ENCODE peak calls at places on chromosome 6, in nine cellular contexts. G is fibroblast of lung, N is PC-9, D is endodermal cell, V is HCT116, K is mucosa of descending colon, Q is foreskin keratinocyte, C is PC-3, A is cardiac muscle cell. X is an unnamed sample.
A peak's percentile ranks its signal among the peaks of the same experiment; 100 is the strongest.

GRCh38 chr6:161217631-161218030 is 56.2 kb downstream of the AGPAT4 start:
- DNase-seq in G (no peak), N (no peak), D (no peak), V (no peak), K (no peak), Q (no peak), C (no peak), A (no peak), X (no peak)

GRCh38 chr6:31834704-31835375 is 7.3 kb downstream of the HSPA1B start:
- DNase-seq in G (no peak), N (peak; percentile 47), D (peak; percentile 86), V (peak; percentile 51), K (peak; percentile 85), Q (no peak), C (peak; percentile 23), A (peak; percentile 82), X (peak; percentile 77)

GRCh38 chr6:87407531-87407895 is 259 bp upstream of the CFAP206 start:
- DNase-seq in G (peak; percentile 37), N (no peak), D (no peak), V (peak; percentile 12), K (no peak), Q (peak; percentile 29), C (peak; percentile 28), A (no peak), X (no peak)

GRCh38 chr6:163962627-163963117 is 548.2 kb downstream of the QKI start:
- DNase-seq in G (no peak), N (no peak), D (no peak), V (no peak), K (no peak), Q (no peak), C (no peak), A (peak; percentile 43), X (no peak)

GRCh38 chr6:36949636-36950035 is 4.9 kb upstream of the PI16 start:
- DNase-seq in G (peak; percentile 72), N (peak; percentile 68), D (no peak), V (no peak), K (no peak), Q (peak; percentile 67), C (peak; percentile 75), A (no peak), X (no peak)

GRCh38 chr6:143549630-143550268 is 38.2 kb upstream of the FUCA2 start:
- DNase-seq in G (no peak), N (no peak), D (no peak), V (no peak), K (no peak), Q (peak; percentile 96), C (no peak), A (no peak), X (no peak)

GRCh38 chr6:45835725-45836437 is 179.8 kb downstream of the CLIC5 start:
- DNase-seq in G (peak; percentile 27), N (no peak), D (no peak), V (no peak), K (no peak), Q (peak; percentile 95), C (no peak), A (peak; percentile 39), X (no peak)

GRCh38 chr6:8764733-8765132 is 329.4 kb upstream of the SLC35B3 start:
- DNase-seq in G (no peak), N (no peak), D (no peak), V (no peak), K (no peak), Q (no peak), C (no peak), A (peak; percentile 61), X (no peak)

GRCh38 chr6:148358196-148358785 is 15.7 kb downstream of the SASH1 start:
- DNase-seq in G (peak; percentile 47), N (no peak), D (no peak), V (no peak), K (peak; percentile 29), Q (no peak), C (no peak), A (no peak), X (no peak)

GRCh38 chr6:44024597-44025219 is 102.5 kb downstream of the MRPL14 start:
- DNase-seq in G (no peak), N (no peak), D (peak; percentile 54), V (no peak), K (no peak), Q (no peak), C (no peak), A (no peak), X (no peak)

DNA sequence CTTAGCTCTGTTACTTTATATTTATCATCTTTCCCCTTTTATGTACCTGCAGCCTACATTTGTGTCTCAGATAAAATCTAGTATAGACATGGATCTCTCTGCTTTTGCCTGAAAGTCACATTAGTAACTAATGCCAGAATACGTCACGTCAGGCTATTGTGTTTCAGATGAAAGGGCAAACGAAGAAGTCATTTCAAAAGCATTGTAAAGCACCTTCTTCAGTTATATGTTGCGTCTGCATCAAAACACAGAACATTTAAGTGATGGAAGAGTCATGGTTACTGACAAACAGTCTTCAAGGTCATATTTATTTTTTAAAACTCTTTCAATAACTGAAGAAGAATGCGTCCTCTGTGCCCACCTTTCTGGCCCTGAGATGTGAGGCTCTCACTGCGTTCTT is 119.1 kb downstream of the SMOC2 start:
- DNase-seq in G (no peak), N (no peak), D (no peak), V (no peak), K (no peak), Q (no peak), C (no peak), A (no peak), X (no peak)
- H3K4me1 ChIP-seq in G (no peaks in the 10 kb centered on the region), N (no peaks in the 10 kb centered on the region), D (no peaks in the 10 kb centered on the region), V (peaks cover 4% of the 10 kb centered on the region), K (no peaks in the 10 kb centered on the region), Q (no peaks in the 10 kb centered on the region), C (no peaks in the 10 kb centered on the region), A (no peaks in the 10 kb centered on the region), X (no peaks in the 10 kb centered on the region)

DNA sequence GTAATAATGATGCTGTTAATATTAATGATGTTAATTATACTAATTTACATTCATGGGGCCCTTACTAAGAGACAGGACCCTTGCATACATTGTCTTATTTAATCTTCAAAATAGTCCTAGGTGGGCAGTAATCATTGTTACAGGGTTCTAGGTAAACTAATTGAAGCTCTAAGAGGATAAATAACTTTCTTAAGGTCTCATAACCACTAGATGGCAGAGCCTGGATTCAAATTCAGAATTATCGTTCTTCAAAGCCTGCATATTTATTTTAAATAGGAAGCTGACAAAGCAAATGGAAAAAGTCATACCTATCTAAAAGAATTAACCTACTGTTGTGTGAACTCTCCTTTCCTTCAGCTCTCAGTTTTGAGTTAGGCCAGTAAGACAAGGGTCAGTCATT is 23.5 kb downstream of the PTCHD4 start:
- DNase-seq in G (no peak), N (no peak), D (no peak), V (peak; percentile 18), K (no peak), Q (no peak), C (peak; percentile 68), A (no peak), X (no peak)
- TF ChIP-seq CTCF in G (peak; percentile 46), N (peak; percentile 63), D (peak; percentile 62), V (peak; percentile 50), K (no peak), Q (peak; percentile 71), C (peak; percentile 66), A (peak; percentile 49), X (no peak)

GRCh38 chr6:158768396-158768795 is 50.8 kb downstream of the EZR start:
- DNase-seq in G (no peak), N (no peak), D (no peak), V (no peak), K (no peak), Q (no peak), C (no peak), A (no peak), X (no peak)

GRCh38 chr6:158769228-158769627 is 49.9 kb downstream of the EZR start:
- DNase-seq in G (no peak), N (no peak), D (no peak), V (no peak), K (no peak), Q (no peak), C (no peak), A (no peak), X (no peak)

GRCh38 chr6:158770533-158770932 is 48.6 kb downstream of the EZR start:
- DNase-seq in G (peak; percentile 38), N (no peak), D (no peak), V (no peak), K (no peak), Q (no peak), C (no peak), A (no peak), X (no peak)

GRCh38 chr6:158770948-158771347 is 48.2 kb downstream of the EZR start:
- DNase-seq in G (peak; percentile 22), N (no peak), D (no peak), V (no peak), K (no peak), Q (no peak), C (no peak), A (peak; percentile 61), X (no peak)

DNA sequence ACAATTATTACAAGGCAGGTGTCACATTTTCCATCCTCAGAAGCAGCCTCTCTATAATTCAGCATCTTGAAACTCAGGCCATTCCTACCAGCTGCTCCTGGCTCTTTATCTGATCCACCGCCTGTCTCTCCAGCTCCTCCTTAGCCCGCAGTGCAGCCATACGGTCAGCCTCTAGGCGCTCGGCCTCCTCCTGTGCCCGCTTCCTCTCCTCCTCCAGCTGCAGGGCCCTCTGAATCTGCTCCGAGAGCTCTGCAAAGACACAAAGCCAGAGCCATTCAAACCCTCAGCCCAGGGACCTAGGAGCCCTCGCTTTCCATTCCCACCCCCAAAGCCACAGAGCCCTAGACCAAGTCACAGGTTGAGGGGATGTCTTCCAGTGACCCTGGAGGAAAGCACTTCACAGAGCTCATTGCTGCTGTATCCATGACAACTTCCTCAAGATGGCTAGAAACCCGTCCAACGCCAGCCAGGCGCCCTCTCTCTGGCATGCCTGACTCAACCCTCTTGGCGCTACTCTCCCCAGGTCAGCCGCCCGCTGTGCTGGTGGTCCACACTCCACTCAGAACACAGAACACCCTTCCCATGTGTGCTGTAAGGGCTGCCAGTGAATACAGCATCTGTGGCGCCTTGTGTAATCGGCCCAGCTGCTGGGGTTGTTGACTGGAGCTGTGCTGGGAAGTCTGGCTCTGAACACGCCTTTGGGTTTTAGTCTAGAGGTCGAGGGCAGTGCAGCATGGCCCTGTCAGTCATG is 49.3 kb downstream of the EZR start:
- DNase-seq in G (peak; percentile 64), N (no peak), D (no peak), V (no peak), K (no peak), Q (no peak), C (no peak), A (no peak), X (no peak)
- H3K4me1 ChIP-seq in G (no peaks in the 10 kb centered on the region), N (peaks cover 40% of the 10 kb centered on the region), D (peaks cover 15% of the 10 kb centered on the region), V (peaks cover 100% of the 10 kb centered on the region), K (peaks cover 31% of the 10 kb centered on the region), Q (peaks cover 14% of the 10 kb centered on the region), C (no peaks in the 10 kb centered on the region), A (no peaks in the 10 kb centered on the region), X (peaks cover 42% of the 10 kb centered on the region)

DNA sequence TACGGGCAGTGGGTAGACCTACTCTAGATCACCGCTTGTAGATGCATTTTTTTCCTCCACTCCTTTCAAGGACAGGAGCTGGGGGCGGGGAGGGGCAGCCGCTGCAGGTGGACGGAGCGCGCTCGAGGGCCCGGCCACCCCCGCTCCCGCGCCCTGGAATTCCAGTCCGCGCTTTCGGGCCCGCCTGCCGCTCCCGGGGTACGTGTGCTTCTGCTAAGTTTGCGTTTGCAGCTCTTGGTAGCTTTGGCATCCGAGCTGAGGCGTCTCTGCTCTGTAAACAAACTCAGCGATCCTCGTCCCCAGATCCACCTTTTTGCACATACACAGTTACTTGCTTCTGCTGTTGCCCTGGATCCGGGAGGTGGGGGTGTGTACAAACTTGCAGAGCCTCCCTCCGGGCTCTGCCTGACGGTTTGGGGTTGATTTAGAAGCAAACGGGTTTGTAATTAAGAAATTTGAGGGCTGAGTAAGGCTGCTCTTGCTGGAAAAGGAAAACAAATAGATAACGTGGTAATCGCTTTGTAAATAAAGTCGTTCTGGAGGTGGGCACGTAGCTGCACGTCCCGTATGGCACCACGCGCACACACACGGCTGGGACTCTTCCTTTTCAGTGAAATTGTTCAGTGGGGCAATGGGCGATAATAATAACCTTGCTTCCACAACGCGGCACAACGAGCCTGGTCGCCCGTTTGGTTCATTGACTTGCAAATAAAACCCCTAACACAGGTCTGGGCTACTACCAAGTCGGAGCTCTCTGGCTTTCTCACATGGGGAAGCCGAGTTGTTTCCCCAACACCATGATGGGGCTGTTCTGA is 998 bp upstream of the CITED2 start:
- DNase-seq in G (peak; percentile 98), N (peak; percentile 100), D (peak; percentile 96), V (peak; percentile 83), K (peak; percentile 93), Q (peak; percentile 94), C (peak; percentile 90), A (peak; percentile 97), X (peak; percentile 92)
- TF ChIP-seq CTCF in G (no peak), N (no peak), D (no peak), V (no peak), K (no peak), Q (peak; percentile 43), C (no peak), A (peak; percentile 28), X (no peak)

X was measured in stomach.